ENCODE peak calls at places on chromosomes 12 and 14, in eight cellular contexts. N, I, O, Q, K, L, M and D are unnamed samples.

GRCh38 chr12:15855646-15856045 is 26.5 kb upstream of the STRAP start:
- DNase-seq in N (no peak), I (peak; percentile 20), O (no peak), Q (no peak), K (no peak), L (peak; percentile 64), M (no peak), D (no peak)

GRCh38 chr12:636632-637031 is 26.6 kb downstream of the NINJ2 start:
- DNase-seq in N (no peak), I (no peak), O (no peak), Q (no peak), K (no peak), L (no peak), M (no peak), D (no peak)

GRCh38 chr14:53956427-53957201 is at the start of gene BMP4:
- DNase-seq in N (peak; percentile 86), I (peak; percentile 75), O (peak; percentile 76), Q (no peak), K (no peak), L (peak; percentile 71), M (no peak), D (no peak)

GRCh38 chr12:23659151-23659550 is 290.3 kb downstream of the SOX5 start:
- DNase-seq in N (no peak), I (no peak), O (no peak), Q (no peak), K (no peak), L (no peak), M (no peak), D (no peak)

GRCh38 chr12:13186292-13186691 is 10.2 kb upstream of the EMP1 start:
- DNase-seq in N (no peak), I (no peak), O (no peak), Q (no peak), K (no peak), L (no peak), M (no peak), D (no peak)

GRCh38 chr12:124736115-124737039 is 127.3 kb downstream of the SCARB1 start:
- DNase-seq in N (no peak), I (no peak), O (no peak), Q (no peak), K (no peak), L (no peak), M (peak; percentile 32), D (no peak)

GRCh38 chr12:88431245-88431644 is 149.0 kb downstream of the KITLG start:
- DNase-seq in N (no peak), I (no peak), O (no peak), Q (no peak), K (no peak), L (no peak), M (no peak), D (no peak)

GRCh38 chr14:69045857-69046351 is 66.8 kb upstream of the ACTN1 start:
- DNase-seq in N (no peak), I (no peak), O (no peak), Q (no peak), K (no peak), L (peak; percentile 80), M (no peak), D (no peak)

GRCh38 chr14:64979336-64980074 is 7.2 kb upstream of the FNTB start:
- DNase-seq in N (no peak), I (no peak), O (no peak), Q (no peak), K (no peak), L (peak; percentile 60), M (no peak), D (no peak)

GRCh38 chr12:49253033-49253623 is 11.8 kb upstream of the TUBA1C start:
- DNase-seq in N (no peak), I (peak; percentile 61), O (no peak), Q (no peak), K (no peak), L (peak; percentile 30), M (no peak), D (no peak)

GRCh38 chr12:112992541-112993398 is 14.5 kb downstream of the OAS2 start:
- DNase-seq in N (peak; percentile 57), I (peak; percentile 52), O (no peak), Q (peak; percentile 15), K (no peak), L (peak; percentile 73), M (peak; percentile 46), D (peak; percentile 33)

GRCh38 chr12:67943295-67943892 is 45.9 kb upstream of the IFNG-AS1 start:
- DNase-seq in N (peak; percentile 59), I (peak; percentile 59), O (no peak), Q (no peak), K (no peak), L (peak; percentile 79), M (peak; percentile 56), D (no peak)

GRCh38 chr12:83506841-83507240 is 820.1 kb downstream of the TMTC2 start:
- DNase-seq in N (no peak), I (no peak), O (peak; percentile 62), Q (no peak), K (no peak), L (no peak), M (no peak), D (no peak)

GRCh38 chr14:54329082-54329695 is 67.6 kb upstream of the CDKN3 start:
- DNase-seq in N (peak; percentile 68), I (peak; percentile 50), O (no peak), Q (no peak), K (no peak), L (peak; percentile 78), M (no peak), D (no peak)

GRCh38 chr14:99253890-99254289 is 18.1 kb downstream of the BCL11B start:
- DNase-seq in N (no peak), I (no peak), O (peak; percentile 66), Q (no peak), K (no peak), L (no peak), M (no peak), D (no peak)

DNA sequence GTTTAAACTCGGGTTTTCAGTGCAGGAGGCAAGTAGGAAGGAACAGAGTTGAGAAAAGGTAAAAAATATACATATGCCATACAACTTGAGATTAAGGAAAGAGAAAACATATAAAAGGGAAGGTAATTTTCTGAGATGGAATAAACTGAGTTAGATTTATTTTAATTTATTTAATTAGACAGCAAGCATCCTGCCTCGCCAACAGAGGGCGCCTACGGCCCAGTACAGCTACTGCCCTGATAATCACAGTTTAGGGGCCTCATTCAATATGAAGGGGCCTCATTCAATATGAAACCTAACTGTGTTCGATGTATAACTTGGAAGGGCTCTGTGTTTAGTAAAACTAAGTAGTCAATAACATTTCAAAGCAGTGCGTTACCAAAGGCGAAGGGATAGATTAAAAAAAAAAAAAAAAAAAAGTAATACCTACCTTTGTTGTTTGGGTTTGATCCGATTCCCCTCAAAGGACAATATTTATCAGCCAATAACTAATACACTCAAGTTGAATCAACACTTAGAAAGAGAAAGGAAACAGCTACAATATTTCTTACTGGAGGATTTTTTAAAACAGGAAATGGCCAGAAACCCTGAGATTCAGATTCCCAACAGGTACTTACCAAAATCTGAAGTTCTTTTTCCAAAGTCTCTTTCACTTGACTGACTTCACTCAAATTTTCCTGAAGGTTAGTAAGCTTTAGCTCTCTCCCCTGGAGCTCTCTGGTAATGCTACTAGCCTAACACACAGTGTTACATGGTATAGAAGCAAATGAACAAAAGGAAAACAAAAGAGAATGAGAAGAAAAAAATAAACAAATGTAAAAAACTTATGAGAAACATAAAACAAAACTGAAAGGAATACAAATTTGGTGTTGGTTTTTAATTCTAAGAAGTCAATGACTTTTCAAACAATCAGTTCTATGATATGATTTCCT is 70.0 kb upstream of the VPS33A start:
- DNase-seq in N (peak; percentile 28), I (no peak), O (no peak), Q (no peak), K (no peak), L (peak; percentile 26), M (peak; percentile 58), D (no peak)
- TF ChIP-seq CTCF in N (peak; percentile 52), I (peak; percentile 85), O (peak; percentile 24), Q (peak; percentile 74), K (peak; percentile 33), L (peak; percentile 76), M (peak; percentile 37), D (peak; percentile 82)

DNA sequence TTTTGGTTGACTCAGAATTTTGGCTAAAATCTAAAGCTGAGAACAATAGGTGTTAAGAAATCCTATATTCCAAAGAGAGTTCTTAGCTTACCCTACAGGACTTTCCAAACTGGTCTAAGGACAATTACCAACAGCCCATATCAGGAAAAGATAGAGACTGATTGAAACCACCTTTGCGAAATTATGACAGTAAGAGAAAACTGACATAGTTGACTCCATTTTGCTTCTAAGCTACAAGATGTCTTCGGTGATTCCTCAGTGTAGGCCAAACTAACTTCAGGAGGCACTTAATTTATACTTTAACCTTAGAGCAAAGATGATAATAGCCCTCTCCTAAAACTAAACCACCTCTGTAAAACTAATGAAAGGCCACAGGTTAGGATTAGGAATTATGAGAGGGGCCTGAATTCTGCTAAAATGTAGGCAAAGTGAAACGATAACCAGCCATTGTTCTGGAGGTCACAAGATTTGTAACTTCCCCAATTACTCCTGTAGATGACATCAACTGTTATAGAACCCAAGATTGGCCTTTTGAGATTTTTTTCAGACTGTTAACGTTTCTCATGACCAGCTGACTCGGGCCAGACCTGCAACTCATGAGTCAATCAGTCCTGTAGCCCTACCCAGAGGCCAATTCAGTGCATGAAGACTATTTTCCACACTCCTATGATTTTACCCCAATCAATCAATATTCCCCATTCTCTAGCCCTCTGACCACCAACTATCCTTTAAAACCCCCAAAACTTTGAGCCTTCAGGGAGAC is 43.0 kb downstream of the KLRG1 start:
- DNase-seq in N (no peak), I (no peak), O (no peak), Q (no peak), K (no peak), L (no peak), M (no peak), D (no peak)
- TF ChIP-seq CTCF in N (no peak), I (no peak), O (no peak), Q (no peak), K (no peak), L (no peak), M (no peak), D (no peak)

GRCh38 chr12:96766232-96766631 is 140.8 kb upstream of the NEDD1 start:
- DNase-seq in N (no peak), I (no peak), O (no peak), Q (no peak), K (no peak), L (no peak), M (no peak), D (no peak)
- TF ChIP-seq CTCF in N (no peak), I (peak; percentile 15), O (no peak), Q (no peak), K (no peak), L (peak; percentile 20), M (no peak), D (peak; percentile 3)

GRCh38 chr12:2290516-2291065 is 237.8 kb downstream of the CACNA1C start:
- DNase-seq in N (no peak), I (no peak), O (no peak), Q (no peak), K (no peak), L (no peak), M (no peak), D (no peak)

GRCh38 chr12:2290091-2290490 is 237.3 kb downstream of the CACNA1C start:
- DNase-seq in N (no peak), I (no peak), O (no peak), Q (no peak), K (no peak), L (no peak), M (no peak), D (no peak)

GRCh38 chr12:2292560-2292959 is 239.8 kb downstream of the CACNA1C start:
- DNase-seq in N (no peak), I (no peak), O (no peak), Q (no peak), K (no peak), L (no peak), M (no peak), D (no peak)

GRCh38 chr12:2291182-2291832 is 238.5 kb downstream of the CACNA1C start:
- DNase-seq in N (peak; percentile 47), I (no peak), O (no peak), Q (no peak), K (no peak), L (peak; percentile 53), M (no peak), D (peak; percentile 59)

GRCh38 chr12:2291947-2292346 is 239.2 kb downstream of the CACNA1C start:
- DNase-seq in N (no peak), I (no peak), O (no peak), Q (no peak), K (no peak), L (no peak), M (no peak), D (no peak)
- TF ChIP-seq CTCF in N (no peak), I (no peak), O (no peak), Q (no peak), K (no peak), L (no peak), M (no peak), D (no peak)